ENCODE peak calls at places on chromosomes 4 and X, in eight cellular contexts. T is type B pancreatic cell, V is tibial artery, L is GM23338, G is endodermal cell, O is glutamatergic neuron, W is HCT116, Q is MCF 10A. S is an unnamed sample.

GRCh38 chrX:134782796-134783195 is 124.5 kb upstream of the PLAC1 start:
- DNase-seq in O (no peak), L (peak; percentile 35), T (no peak), Q (peak; percentile 48), W (no peak), G (no peak), V (no peak), S (peak; percentile 50)

GRCh38 chr4:132395576-132395975 is 753.5 kb upstream of the PCDH10 start:
- DNase-seq in Q (no peak), G (no peak), T (no peak), W (no peak), O (no peak), V (no peak), L (no peak), S (no peak)

GRCh38 chr4:99853190-99853589 is 36.6 kb downstream of the DAPP1 start:
- DNase-seq in G (no peak), T (no peak), L (no peak), W (no peak), V (no peak), O (no peak), Q (no peak), S (no peak)

GRCh38 chr4:3196670-3197359 is 52.1 kb upstream of the MSANTD1 start:
- DNase-seq in G (peak; percentile 32), O (no peak), Q (no peak), W (no peak), L (no peak), T (no peak), V (no peak), S (no peak)

GRCh38 chrX:47583240-47583861 is 1.1 kb downstream of the TIMP1 start:
- DNase-seq in V (no peak), L (no peak), T (no peak), W (no peak), Q (no peak), G (no peak), O (no peak), S (no peak)

GRCh38 chr4:145154573-145154972 is 25.8 kb downstream of the OTUD4 start:
- DNase-seq in V (no peak), Q (peak; percentile 45), L (peak; percentile 42), W (no peak), T (no peak), O (no peak), G (peak; percentile 65), S (no peak)

GRCh38 chr4:187208641-187209040 is 485.0 kb upstream of the FAT1 start:
- DNase-seq in T (no peak), O (no peak), W (no peak), Q (no peak), L (no peak), V (no peak), G (no peak), S (peak; percentile 33)

GRCh38 chr4:151676301-151676700 is 84.5 kb downstream of the GATB start:
- DNase-seq in O (no peak), W (peak; percentile 8), L (no peak), Q (peak; percentile 77), V (no peak), G (no peak), T (no peak), S (peak; percentile 90)

DNA sequence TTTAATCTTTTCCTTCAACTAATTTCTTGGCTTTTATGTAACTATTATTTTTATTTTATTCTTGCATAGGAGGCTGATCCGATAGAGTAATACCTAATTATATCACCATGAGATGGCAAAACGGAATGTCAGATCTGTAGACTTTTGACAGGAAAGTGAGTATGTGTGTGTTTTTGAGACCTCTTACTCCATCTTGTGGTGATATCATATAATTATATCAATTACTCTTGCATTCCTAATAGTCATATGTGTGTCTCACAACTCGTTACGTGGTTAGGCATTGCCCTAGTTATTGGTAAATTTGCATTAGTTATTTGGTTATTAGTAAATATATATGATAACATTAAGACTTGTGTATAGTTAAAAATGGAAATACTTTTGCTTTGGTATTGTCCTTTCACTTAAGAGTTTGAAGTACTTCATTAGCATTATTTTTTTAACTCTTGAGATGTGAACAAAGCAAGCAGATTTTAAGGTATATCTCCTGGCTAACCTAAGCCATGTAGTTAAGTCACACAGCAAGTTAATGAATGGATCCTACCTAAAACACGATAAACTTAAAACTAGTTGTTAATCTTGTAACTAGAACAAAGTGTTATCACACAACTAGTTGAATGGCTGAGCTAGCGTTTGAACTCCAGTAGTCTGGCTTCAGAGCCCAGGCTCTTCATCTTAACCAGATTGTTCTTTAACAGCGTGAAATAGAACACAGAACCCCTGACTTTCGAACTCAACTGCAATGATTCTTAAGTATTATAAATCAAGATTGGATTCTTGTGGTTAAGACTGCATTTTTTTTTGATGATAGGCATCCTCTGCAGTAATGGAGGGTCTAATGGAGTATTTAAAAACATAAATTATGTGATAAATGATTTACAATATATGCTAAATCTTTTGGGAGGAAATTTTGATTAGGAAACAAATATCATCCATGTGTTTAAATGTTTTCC is 67.1 kb downstream of the PGRMC2 start:
- DNase-seq in G (no peak), V (no peak), W (peak; percentile 36), L (peak; percentile 41), O (no peak), T (no peak), Q (peak; percentile 59), S (peak; percentile 66)
- TF ChIP-seq CTCF in G (peak; percentile 56), V (no peak), W (peak; percentile 54), L (peak; percentile 57), O (peak; percentile 48), T (peak; percentile 56), Q (peak; percentile 29), S (peak; percentile 22)

GRCh38 chrX:130106071-130106470 is 4.2 kb downstream of the ELF4 start:
- DNase-seq in Q (peak; percentile 46), L (no peak), V (peak; percentile 49), G (no peak), O (no peak), W (no peak), T (no peak), S (no peak)
- TF ChIP-seq CTCF in Q (no peak), L (no peak), V (no peak), G (no peak), O (no peak), W (no peak), T (no peak), S (no peak)

DNA sequence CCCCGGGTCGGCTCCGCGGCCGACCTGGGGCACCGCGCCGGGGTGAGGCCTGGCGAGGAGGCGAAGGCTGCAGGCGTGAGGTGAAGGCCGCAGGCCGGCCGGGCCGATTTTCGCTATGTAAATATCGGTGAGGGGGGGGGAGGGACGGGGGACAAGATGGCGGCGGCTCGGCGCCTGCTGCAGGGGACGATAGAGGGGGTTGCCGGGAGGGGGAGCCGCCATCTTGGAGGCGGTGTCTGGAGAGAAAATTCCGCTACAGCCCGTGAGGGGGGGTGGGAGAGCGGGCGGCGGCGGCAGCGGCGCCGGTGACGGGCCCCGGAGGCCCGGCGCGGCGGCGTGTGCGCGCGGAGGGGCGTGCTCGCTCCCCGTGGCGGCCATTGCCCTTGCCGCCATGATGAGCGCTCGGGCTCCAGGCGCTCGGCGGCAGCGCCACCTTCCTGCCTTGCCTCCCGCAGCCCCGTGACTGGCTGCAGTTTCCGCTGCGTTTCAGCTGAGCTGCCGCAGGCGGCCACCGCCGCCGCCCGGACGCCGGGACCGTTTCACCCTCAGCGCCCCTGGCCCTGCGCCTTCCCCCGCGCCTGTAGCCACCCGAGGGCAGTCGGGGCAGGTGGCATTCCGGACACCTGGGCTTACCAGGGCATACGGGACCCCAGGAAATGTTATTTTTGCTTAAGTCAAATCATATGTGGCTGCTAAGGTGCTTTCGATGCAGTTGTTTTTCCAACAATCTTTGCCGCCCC is 692 bp downstream of the ZFX start:
- DNase-seq in W (peak; percentile 61), T (peak; percentile 92), V (peak; percentile 80), G (peak; percentile 97), O (peak; percentile 77), L (peak; percentile 83), Q (peak; percentile 90), S (peak; percentile 83)
- TF ChIP-seq CTCF in W (no peak), T (peak; percentile 61), V (peak; percentile 36), G (peak; percentile 72), O (peak; percentile 48), L (no peak), Q (peak; percentile 43), S (peak; percentile 3)

GRCh38 chrX:53050841-53051240 is 2.3 kb downstream of the GPR173 start:
- DNase-seq in G (no peak), V (no peak), T (no peak), Q (no peak), L (no peak), W (no peak), O (no peak), S (no peak)

GRCh38 chrX:53049127-53049517 is 533 bp downstream of the GPR173 start:
- DNase-seq in T (no peak), W (no peak), O (peak; percentile 17), V (no peak), G (peak; percentile 50), L (peak; percentile 3), Q (no peak), S (no peak)

GRCh38 chrX:53045002-53045401 is 3.6 kb upstream of the GPR173 start:
- DNase-seq in O (no peak), L (no peak), W (no peak), V (no peak), T (no peak), G (no peak), Q (no peak), S (no peak)

GRCh38 chrX:53047228-53047627 is 1.4 kb upstream of the GPR173 start:
- DNase-seq in L (peak; percentile 28), T (no peak), V (no peak), W (no peak), G (peak; percentile 46), Q (peak; percentile 2), O (peak; percentile 17), S (no peak)

DNA sequence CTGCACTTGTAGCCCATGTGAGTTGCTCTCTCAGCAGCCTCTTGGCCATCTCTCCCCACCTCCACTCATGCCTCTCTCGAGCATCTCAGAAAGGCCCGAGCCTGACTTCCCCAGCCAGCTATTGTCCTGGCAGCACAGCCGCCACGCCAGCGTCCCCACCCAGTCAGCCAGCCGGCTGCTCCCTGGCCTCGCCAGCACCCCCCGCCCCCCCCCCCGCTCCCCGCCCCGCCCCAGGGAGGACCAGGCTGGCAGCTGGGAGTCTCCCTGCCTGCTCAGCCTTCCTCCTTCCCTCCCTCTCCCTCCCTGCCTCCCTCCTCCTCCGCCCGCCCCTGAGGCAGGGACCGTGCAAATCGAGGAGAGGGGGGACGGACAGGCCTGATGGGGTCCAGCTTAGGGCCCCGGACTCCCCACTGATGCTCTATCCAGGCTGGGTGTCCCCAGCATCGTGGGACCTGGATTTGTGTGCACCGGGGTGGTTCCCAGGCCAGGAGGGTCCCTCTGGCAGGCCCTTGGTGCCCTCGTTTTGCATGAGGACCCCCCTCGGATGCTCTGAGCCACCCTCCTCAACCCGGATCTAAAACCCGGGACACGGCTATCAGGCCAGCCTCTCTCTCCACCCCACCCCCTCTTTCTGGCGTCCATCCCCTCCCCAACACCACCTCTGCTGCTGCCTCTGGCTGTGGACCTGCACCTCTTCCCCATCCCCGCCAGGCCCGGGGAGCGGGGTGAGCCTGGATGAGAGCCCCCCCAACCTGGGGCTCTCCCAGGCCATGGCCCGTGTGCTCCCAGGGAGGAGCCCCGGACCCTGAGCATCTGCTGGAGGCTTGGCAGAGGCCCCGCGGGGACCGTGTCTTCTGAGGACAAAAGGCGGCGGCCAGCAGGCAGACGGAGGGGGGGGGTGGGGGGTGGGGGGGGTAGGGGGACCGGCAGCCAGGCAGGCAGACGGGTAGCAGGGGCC is at the start of gene GPR173:
- DNase-seq in G (peak; percentile 85), T (no peak), V (peak; percentile 31), Q (peak; percentile 34), O (peak; percentile 74), W (no peak), L (peak; percentile 57), S (peak; percentile 3)
- TF ChIP-seq CTCF in G (no peak), T (no peak), V (no peak), Q (no peak), O (no peak), W (no peak), L (no peak), S (no peak)

S was measured in epithelial cell of esophagus.